ENCODE peak calls at places on chromosomes 5 and 9, in eight cellular contexts. X is foreskin fibroblast, U is nephron progenitor cell, L is PC-3, O is endothelial cell, E is cardiac fibroblast, K is fibroblast of mammary gland, S is GM23338. T is an unnamed sample.

GRCh38 chr5:166073921-166074838 is 2217.3 kb upstream of the WWC1 start:
- DNase-seq in X (no peak), U (no peak), L (no peak), O (no peak), E (no peak), K (no peak), S (peak), T (no peak)

GRCh38 chr9:131276891-131277672 is 772 bp upstream of the FAM78A start:
- DNase-seq in X (no peak), U (peak), L (no peak), O (no peak), E (no peak), K (no peak), S (no peak), T (no peak)

GRCh38 chr5:75847561-75848021 is 130.4 kb upstream of the POC5 start:
- DNase-seq in X (no peak), U (no peak), L (no peak), O (no peak), E (no peak), K (no peak), S (no peak), T (no peak)

GRCh38 chr5:133353741-133354140 is 258.6 kb downstream of the FSTL4 start:
- DNase-seq in X (no peak), U (peak), L (no peak), O (peak), E (no peak), K (no peak), S (peak), T (peak)

GRCh38 chr9:105132576-105132975 is 111.9 kb upstream of the SLC44A1 start:
- DNase-seq in X (peak), U (no peak), L (peak), O (no peak), E (peak), K (peak), S (no peak), T (no peak)

GRCh38 chr9:34985311-34985899 is 4.1 kb upstream of the DNAJB5 start:
- DNase-seq in X (peak), U (peak), L (peak), O (peak), E (peak), K (peak), S (peak), T (peak)

GRCh38 chr5:44603496-44604272 is 205.1 kb upstream of the MRPS30 start:
- DNase-seq in X (no peak), U (peak), L (peak), O (peak), E (no peak), K (peak), S (peak), T (no peak)

GRCh38 chr5:144093400-144093799 is 77.1 kb downstream of the YIPF5 start:
- DNase-seq in X (no peak), U (no peak), L (no peak), O (no peak), E (no peak), K (no peak), S (peak), T (no peak)

GRCh38 chr5:111691914-111692313 is 65.1 kb downstream of the NREP start:
- DNase-seq in X (no peak), U (no peak), L (no peak), O (no peak), E (no peak), K (peak), S (no peak), T (no peak)

GRCh38 chr9:21919377-21920362 is 74.5 kb downstream of the CDKN2A start:
- DNase-seq in X (peak), U (no peak), L (peak), O (no peak), E (peak), K (peak), S (no peak), T (no peak)

GRCh38 chr5:56663523-56663922 is 151.8 kb upstream of the MAP3K1 start:
- DNase-seq in X (no peak), U (no peak), L (no peak), O (no peak), E (no peak), K (no peak), S (no peak), T (no peak)

GRCh38 chr5:30832519-30832918 is 361.0 kb upstream of the CDH6 start:
- DNase-seq in X (no peak), U (no peak), L (no peak), O (no peak), E (no peak), K (no peak), S (no peak), T (no peak)

GRCh38 chr9:104907278-104907951 is 20.5 kb downstream of the ABCA1 start:
- DNase-seq in X (peak), U (no peak), L (peak), O (no peak), E (peak), K (peak), S (no peak), T (no peak)

GRCh38 chr9:90915693-90916092 is 114.1 kb downstream of the SYK start:
- DNase-seq in X (no peak), U (peak), L (peak), O (peak), E (no peak), K (peak), S (peak), T (no peak)

GRCh38 chr5:180832638-180833068 is 28.4 kb downstream of the ZFP62 start:
- DNase-seq in X (no peak), U (no peak), L (no peak), O (no peak), E (no peak), K (no peak), S (no peak), T (no peak)

GRCh38 chr5:130992095-130992494 is 173.0 kb downstream of the HINT1 start:
- DNase-seq in X (peak), U (no peak), L (no peak), O (no peak), E (no peak), K (peak), S (no peak), T (no peak)

GRCh38 chr9:110700953-110701352 is 32.4 kb downstream of the MUSK start:
- DNase-seq in X (peak), U (no peak), L (peak), O (no peak), E (peak), K (peak), S (no peak), T (no peak)

GRCh38 chr5:180641566-180641900 is 7.9 kb downstream of the FLT4 start:
- DNase-seq in X (no peak), U (no peak), L (no peak), O (no peak), E (no peak), K (no peak), S (no peak), T (no peak)

GRCh38 chr5:140372971-140373487 is 13.0 kb downstream of the SLC4A9 start:
- DNase-seq in X (peak), U (peak), L (peak), O (peak), E (peak), K (peak), S (peak), T (peak)

GRCh38 chr5:55821731-55822512 is 29.2 kb upstream of the IL31RA start:
- DNase-seq in X (no peak), U (no peak), L (no peak), O (peak), E (peak), K (no peak), S (peak), T (peak)

GRCh38 chr9:11275158-11275695 is 662.4 kb upstream of the PTPRD start:
- DNase-seq in X (no peak), U (no peak), L (no peak), O (no peak), E (no peak), K (no peak), S (no peak), T (no peak)

GRCh38 chr5:45741110-45741509 is 44.9 kb upstream of the HCN1 start:
- DNase-seq in X (no peak), U (no peak), L (no peak), O (no peak), E (no peak), K (no peak), S (peak), T (no peak)

GRCh38 chr5:55934117-55934613 is 60.6 kb downstream of the IL6ST start:
- DNase-seq in X (no peak), U (no peak), L (peak), O (no peak), E (peak), K (no peak), S (no peak), T (no peak)

GRCh38 chr5:150261231-150261630 is 28.3 kb downstream of the CAMK2A start:
- DNase-seq in X (peak), U (no peak), L (peak), O (no peak), E (no peak), K (peak), S (no peak), T (no peak)

GRCh38 chr9:16090907-16091629 is 538.2 kb downstream of the CCDC171 start:
- DNase-seq in X (peak), U (no peak), L (no peak), O (no peak), E (no peak), K (peak), S (no peak), T (no peak)

GRCh38 chr5:116444373-116445058 is 130.1 kb downstream of the SEMA6A start:
- DNase-seq in X (no peak), U (no peak), L (no peak), O (no peak), E (no peak), K (no peak), S (no peak), T (no peak)

GRCh38 chr9:129408535-129409215 is 212.2 kb downstream of the C9orf50 start:
- DNase-seq in X (no peak), U (no peak), L (no peak), O (no peak), E (no peak), K (no peak), S (no peak), T (no peak)

GRCh38 chr5:1884638-1885475 is 2.1 kb upstream of the IRX4 start:
- DNase-seq in X (no peak), U (peak), L (no peak), O (no peak), E (no peak), K (no peak), S (peak), T (no peak)

GRCh38 chr5:13941468-13941867 is 3.0 kb downstream of the DNAH5 start:
- DNase-seq in X (no peak), U (no peak), L (no peak), O (no peak), E (no peak), K (no peak), S (no peak), T (no peak)

GRCh38 chr5:10192309-10192708 is 57.4 kb downstream of the ATPSCKMT start:
- DNase-seq in X (peak), U (no peak), L (peak), O (no peak), E (peak), K (peak), S (no peak), T (no peak)

GRCh38 chr9:33452828-33453271 is 5.5 kb upstream of the AQP3 start:
- DNase-seq in X (peak), U (peak), L (peak), O (peak), E (peak), K (peak), S (peak), T (peak)

GRCh38 chr5:144427871-144428270 is 257.2 kb downstream of the KCTD16 start:
- DNase-seq in X (no peak), U (no peak), L (no peak), O (no peak), E (no peak), K (no peak), S (no peak), T (no peak)

GRCh38 chr5:112752335-112752734 is 14.7 kb downstream of the APC start:
- DNase-seq in X (no peak), U (no peak), L (no peak), O (no peak), E (no peak), K (no peak), S (no peak), T (no peak)

GRCh38 chr9:137114613-137115393 is at the start of gene DPP7:
- DNase-seq in X (peak), U (peak), L (peak), O (no peak), E (peak), K (peak), S (peak), T (no peak)

GRCh38 chr9:16640649-16641048 is 229.8 kb downstream of the BNC2 start:
- DNase-seq in X (no peak), U (no peak), L (peak), O (no peak), E (peak), K (no peak), S (peak), T (no peak)

GRCh38 chr9:72996106-72996505 is 43.3 kb upstream of the ALDH1A1 start:
- DNase-seq in X (peak), U (no peak), L (no peak), O (no peak), E (no peak), K (peak), S (no peak), T (no peak)

DNA sequence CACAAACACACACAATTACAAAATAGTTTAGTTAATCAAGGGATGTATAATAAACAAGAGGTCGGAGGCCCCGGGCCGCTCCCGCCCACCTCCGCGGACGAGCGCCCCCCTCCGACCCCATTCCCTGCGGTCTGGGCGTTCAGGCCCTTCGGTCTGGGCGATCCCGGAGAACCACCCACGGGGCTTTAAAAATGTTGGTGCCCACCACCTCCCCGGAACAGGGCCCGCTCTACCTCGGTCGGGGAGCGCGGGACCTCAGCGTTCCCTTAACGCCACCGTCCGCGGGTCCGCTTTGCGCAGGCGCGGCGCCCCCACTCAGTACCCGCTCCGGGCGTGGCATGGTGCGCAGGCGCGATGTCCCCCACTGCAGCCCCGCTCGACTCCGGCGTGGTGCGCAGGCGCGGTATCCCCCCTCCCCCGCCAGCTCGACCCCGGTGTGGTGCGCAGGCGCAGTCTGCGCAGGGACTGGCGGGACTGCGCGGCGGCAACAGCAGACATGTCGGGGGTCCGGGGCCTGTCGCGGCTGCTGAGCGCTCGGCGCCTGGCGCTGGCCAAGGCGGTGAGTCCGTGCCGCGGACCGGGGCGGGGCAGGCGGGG is at the start of the genes CCDC127 and SDHA:
- DNase-seq in X (peak), U (peak), L (peak), O (peak), E (peak), K (peak), S (peak), T (peak)
- TF ChIP-seq CTCF in X (peak), U (peak), L (peak), O (no peak), E (peak), K (peak), S (peak), T (peak)

GRCh38 chr5:74201334-74202081 is 439.0 kb downstream of the ENC1 start:
- DNase-seq in X (no peak), U (no peak), L (peak), O (no peak), E (peak), K (peak), S (no peak), T (no peak)
- TF ChIP-seq CTCF in X (no peak), U (no peak), L (peak), O (no peak), E (no peak), K (no peak), S (no peak), T (no peak)

GRCh38 chr5:6574537-6574936 is 58.3 kb downstream of the NSUN2 start:
- DNase-seq in X (no peak), U (no peak), L (peak), O (no peak), E (no peak), K (peak), S (no peak), T (no peak)

GRCh38 chr5:6579535-6579934 is 53.3 kb downstream of the NSUN2 start:
- DNase-seq in X (no peak), U (no peak), L (no peak), O (no peak), E (no peak), K (no peak), S (no peak), T (no peak)

GRCh38 chr5:6578676-6579343 is 54.0 kb downstream of the NSUN2 start:
- DNase-seq in X (no peak), U (no peak), L (no peak), O (no peak), E (no peak), K (no peak), S (no peak), T (no peak)

GRCh38 chr5:6574111-6574510 is 58.7 kb downstream of the NSUN2 start:
- DNase-seq in X (no peak), U (no peak), L (no peak), O (no peak), E (no peak), K (no peak), S (no peak), T (no peak)

DNA sequence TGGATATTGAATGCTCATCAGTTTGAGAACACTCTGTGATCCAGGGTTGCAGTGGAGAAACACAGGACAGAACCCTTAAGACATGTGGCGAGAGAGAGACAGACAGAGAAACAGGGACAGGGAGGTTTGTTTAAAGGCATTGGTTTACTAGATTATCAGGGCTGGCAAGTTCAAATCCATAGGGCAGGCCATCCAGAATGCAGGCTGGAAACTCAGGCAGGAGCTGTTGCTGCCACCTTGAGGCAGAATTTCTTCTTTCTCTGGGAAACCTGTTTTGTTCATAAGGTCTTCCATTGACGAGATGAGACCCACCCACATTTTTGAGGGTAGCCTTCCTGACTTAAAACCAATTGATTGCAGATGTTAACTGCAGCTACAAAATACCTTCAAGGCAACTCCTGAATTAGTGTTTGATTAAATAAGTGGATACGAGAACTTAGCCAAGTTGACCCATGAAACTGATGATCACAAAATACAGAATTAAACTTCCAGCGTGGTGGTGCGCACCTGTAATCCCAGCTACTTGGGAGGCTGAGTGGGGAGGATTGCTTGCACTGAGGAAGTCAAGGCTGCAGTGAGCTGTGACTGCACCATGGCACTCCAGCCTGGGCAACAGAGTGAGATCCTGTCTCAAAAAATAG is 55.9 kb downstream of the NSUN2 start:
- DNase-seq in X (peak), U (no peak), L (peak), O (peak), E (peak), K (peak), S (peak), T (peak)
- TF ChIP-seq CTCF in X (peak), U (peak), L (peak), O (no peak), E (peak), K (peak), S (peak), T (peak)

DNA sequence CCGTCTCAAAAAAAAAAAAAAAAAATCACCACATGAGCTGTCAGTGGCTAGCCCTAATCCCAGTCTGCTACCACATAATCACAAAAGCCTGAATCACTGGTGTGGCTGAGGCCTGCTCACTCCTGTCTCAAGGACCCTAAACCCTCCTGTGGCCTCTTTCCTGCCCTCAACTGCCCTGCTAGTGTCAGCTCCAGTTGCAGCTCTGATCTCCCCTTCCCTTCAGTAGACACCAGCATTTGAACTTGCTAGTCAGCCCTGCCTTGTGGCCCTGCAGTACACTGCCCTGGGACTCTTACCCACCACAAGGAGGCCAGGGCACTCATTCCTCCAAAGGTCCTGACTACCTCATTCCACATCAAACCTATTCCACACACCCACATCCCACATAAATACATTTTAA is 9.5 kb upstream of the P4HA2 start:
- DNase-seq in X (no peak), U (no peak), L (no peak), O (no peak), E (no peak), K (no peak), S (no peak), T (no peak)
- TF ChIP-seq CTCF in X (no peak), U (no peak), L (no peak), O (no peak), E (peak), K (peak), S (no peak), T (no peak)

T was measured in neural crest cell.